ENCODE peak calls at places on chromosomes 7 and 10, in six cellular contexts. Z is adipocyte, T is HAP-1, X is right lobe of liver, Q is heart left ventricle, M is tibial artery. Y is an unnamed sample. For H3K4me1, the result is how much of the 10 kb centered on the place peaks cover.

GRCh38 chr10:92087750-92088395 is 164.3 kb downstream of the BTAF1 start:
- DNase-seq in Z (peak), T (peak), X (no peak), Q (peak), M (peak), Y (peak)

GRCh38 chr7:17233643-17234397 is 64.6 kb upstream of the AHR start:
- DNase-seq in Z (peak), T (no peak), X (no peak), Q (no peak), M (no peak), Y (no peak)

GRCh38 chr10:36716291-36716690 is 409.1 kb upstream of the ANKRD30A start:
- DNase-seq in Z (no peak), T (no peak), X (no peak), Q (no peak), M (no peak), Y (no peak)

GRCh38 chr7:3493499-3493898 is 192.4 kb downstream of the SDK1 start:
- DNase-seq in Z (peak), T (no peak), X (no peak), Q (no peak), M (no peak), Y (no peak)

GRCh38 chr7:22346383-22347107 is 10.4 kb downstream of the RAPGEF5 start:
- DNase-seq in Z (no peak), T (no peak), X (no peak), Q (no peak), M (no peak), Y (no peak)

GRCh38 chr7:2641406-2642393 is 9.9 kb downstream of the TTYH3 start:
- DNase-seq in Z (peak), T (peak), X (peak), Q (peak), M (peak), Y (peak)

GRCh38 chr10:49744924-49745605 is 17.1 kb downstream of the OGDHL start:
- DNase-seq in Z (no peak), T (no peak), X (no peak), Q (no peak), M (no peak), Y (peak)

GRCh38 chr7:37372750-37373149 is 75.9 kb downstream of the ELMO1 start:
- DNase-seq in Z (no peak), T (no peak), X (no peak), Q (no peak), M (no peak), Y (no peak)

GRCh38 chr7:107570298-107570697 is 6.5 kb downstream of the DUS4L start:
- DNase-seq in Z (no peak), T (no peak), X (no peak), Q (no peak), M (no peak), Y (no peak)

GRCh38 chr7:96598421-96598820 is 111.2 kb downstream of the SEM1 start:
- DNase-seq in Z (no peak), T (no peak), X (no peak), Q (no peak), M (no peak), Y (no peak)

GRCh38 chr10:90197766-90198165 is 496.4 kb downstream of the KIF20B start:
- DNase-seq in Z (peak), T (no peak), X (no peak), Q (no peak), M (no peak), Y (no peak)

GRCh38 chr10:3803295-3803883 is 18.4 kb upstream of the KLF6 start:
- DNase-seq in Z (no peak), T (no peak), X (no peak), Q (no peak), M (no peak), Y (no peak)
- H3K4me1 ChIP-seq in Z (under half), T (under half), X (under half), Q (half or more), M (under half), Y (half or more)

DNA sequence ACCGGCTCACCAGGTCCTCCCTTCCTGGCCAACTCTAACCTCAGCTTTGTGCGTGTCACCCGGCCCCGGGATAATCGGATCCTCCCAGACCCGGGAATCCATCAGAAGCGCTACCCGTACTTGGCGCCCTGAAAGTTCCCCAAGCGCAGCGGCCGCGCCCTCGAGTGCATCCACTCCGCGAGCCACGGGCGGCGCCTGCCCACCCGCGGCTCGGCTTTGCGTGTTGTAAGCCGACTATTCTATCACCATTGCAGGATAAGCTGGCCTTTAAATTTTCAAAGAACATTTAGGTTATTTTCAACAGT is 35.7 kb upstream of the EBLN1 start:
- DNase-seq in Z (no peak), T (no peak), X (peak), Q (peak), M (peak), Y (peak)
- H3K4me3 ChIP-seq in Z (peak), T (no peak), X (peak), Q (peak), M (peak), Y (peak)

DNA sequence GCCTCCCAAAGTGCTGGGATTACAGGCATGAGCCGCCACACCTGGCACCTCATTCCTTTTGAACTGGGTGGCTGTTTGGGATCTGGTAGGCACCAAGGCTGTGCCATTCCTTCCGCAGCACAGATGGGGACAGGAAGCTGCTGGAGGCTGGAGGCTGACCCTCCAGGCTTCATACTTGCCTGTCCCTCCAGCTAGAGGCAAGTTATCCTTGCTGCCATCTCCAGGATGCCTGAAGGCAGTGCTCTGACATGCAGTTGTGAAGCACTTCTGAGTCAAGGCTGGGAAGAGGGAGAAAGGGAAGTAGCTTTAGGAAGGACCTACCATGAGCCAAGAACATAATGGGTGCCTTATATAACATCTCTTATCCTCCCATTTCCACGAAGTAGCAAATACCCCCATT is 9.4 kb downstream of the MARVELD1 start:
- DNase-seq in Z (no peak), T (no peak), X (peak), Q (no peak), M (no peak), Y (no peak)
- H3K4me1 ChIP-seq in Z (under half), T (under half), X (under half), Q (under half), M (under half), Y (under half)

DNA sequence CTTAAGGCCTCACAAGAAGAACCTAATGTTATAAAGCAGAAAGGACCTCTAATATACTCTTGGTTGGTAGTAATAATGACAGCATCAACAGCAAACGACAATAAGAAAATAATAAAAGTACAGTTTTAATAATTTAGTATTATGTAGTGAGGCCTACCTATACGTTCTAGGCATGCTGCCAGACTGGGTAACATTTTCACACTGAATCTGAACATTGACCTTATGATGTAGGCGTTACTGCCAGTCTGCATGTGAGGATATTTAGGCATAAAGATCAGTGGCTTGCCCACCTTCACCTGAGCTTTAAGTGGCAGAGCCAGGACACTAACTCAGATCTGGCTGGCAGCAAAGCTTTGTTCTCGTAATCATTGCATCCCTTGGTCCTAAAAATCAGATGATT is 2.5 kb downstream of the FGL2 start:
- DNase-seq in Z (no peak), T (no peak), X (no peak), Q (no peak), M (no peak), Y (no peak)
- H3K4me3 ChIP-seq in Z (no peak), T (no peak), X (no peak), Q (peak), M (peak), Y (peak)

DNA sequence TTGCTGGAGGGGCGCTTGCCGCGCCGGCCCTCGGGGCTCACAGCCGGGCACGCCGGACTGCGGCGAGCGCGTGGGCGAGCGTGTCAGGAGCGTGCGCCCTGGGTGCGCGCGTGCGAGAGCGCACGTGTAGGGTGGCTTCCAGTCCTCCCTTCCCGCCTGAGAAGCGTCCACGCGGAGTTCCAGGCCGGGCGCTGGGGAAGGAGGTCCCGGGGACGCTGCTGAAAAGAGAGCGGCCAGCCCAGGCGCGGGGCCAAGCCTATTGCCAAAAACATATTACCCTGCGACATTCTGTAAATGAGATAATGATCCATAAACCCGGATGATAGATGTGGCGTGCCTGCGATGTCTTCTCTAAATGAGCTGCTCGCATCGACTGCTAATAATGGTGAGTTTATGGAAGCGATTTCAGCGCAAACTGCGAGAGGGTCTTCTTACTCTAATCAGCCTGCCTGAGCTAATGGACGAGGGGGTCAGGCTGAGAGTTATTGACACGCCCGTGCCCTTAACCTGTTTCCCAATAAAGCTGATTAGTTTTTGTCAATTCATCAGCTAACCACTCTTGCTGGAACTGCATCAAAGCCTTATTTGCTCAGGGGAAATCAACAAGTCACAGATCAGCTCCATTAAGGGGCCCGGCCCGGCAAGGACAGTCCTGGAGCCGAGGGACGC is 8.0 kb upstream of the MNX1 start:
- DNase-seq in Z (no peak), T (no peak), X (no peak), Q (no peak), M (no peak), Y (no peak)
- H3K4me1 ChIP-seq in Z (under half), T (under half), X (under half), Q (under half), M (under half), Y (under half)

DNA sequence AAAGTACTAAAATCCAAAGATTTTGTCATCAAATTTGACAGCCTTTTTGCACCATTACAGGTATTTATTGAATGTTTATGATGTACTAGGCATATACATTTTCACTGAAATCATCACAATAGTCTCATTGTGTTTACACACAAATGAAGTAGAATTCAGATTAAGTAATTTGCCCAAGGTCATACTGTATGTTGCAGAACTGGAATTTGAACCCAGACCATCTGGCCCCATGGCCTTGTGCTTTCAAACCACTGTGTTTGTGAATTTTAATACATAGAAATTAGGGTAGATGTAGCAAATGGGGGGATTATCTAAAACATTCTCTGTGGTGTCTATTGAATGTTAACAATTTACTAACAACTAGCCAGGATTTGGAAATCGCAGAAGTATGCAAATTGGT is 94.8 kb downstream of the POLL start:
- DNase-seq in Z (no peak), T (peak), X (no peak), Q (no peak), M (no peak), Y (no peak)
- H3K4me3 ChIP-seq in Z (no peak), T (no peak), X (no peak), Q (no peak), M (no peak), Y (no peak)

GRCh38 chr10:605632-606325 is 83.7 kb downstream of the DIP2C start:
- DNase-seq in Z (no peak), T (no peak), X (no peak), Q (no peak), M (no peak), Y (no peak)
- H3K4me1 ChIP-seq in Z (under half), T (under half), X (under half), Q (under half), M (under half), Y (under half)

GRCh38 chr10:614772-615582 is 74.5 kb downstream of the DIP2C start:
- DNase-seq in Z (no peak), T (no peak), X (no peak), Q (no peak), M (no peak), Y (no peak)

GRCh38 chr10:613661-614340 is 75.7 kb downstream of the DIP2C start:
- DNase-seq in Z (no peak), T (no peak), X (no peak), Q (no peak), M (no peak), Y (no peak)

GRCh38 chr10:614341-614664 is 75.2 kb downstream of the DIP2C start:
- DNase-seq in Z (no peak), T (no peak), X (no peak), Q (no peak), M (no peak), Y (no peak)

GRCh38 chr10:617471-617870 is 72.0 kb downstream of the DIP2C start:
- DNase-seq in Z (no peak), T (no peak), X (no peak), Q (no peak), M (no peak), Y (no peak)

GRCh38 chr10:615583-616152 is 73.8 kb downstream of the DIP2C start:
- DNase-seq in Z (peak), T (no peak), X (no peak), Q (no peak), M (no peak), Y (no peak)
- H3K4me3 ChIP-seq in Z (no peak), T (no peak), X (no peak), Q (no peak), M (no peak), Y (no peak)

GRCh38 chr7:137879357-137880158 is 32.8 kb upstream of the DGKI start:
- DNase-seq in Z (no peak), T (peak), X (no peak), Q (no peak), M (peak), Y (no peak)
- H3K4me1 ChIP-seq in Z (half or more), T (under half), X (under half), Q (under half), M (under half), Y (half or more)